ENCODE peak calls at places on chromosomes 5 and 9, in eight cellular contexts. X is HT-29; M is AG04449; H is right cardiac atrium; V is cardiac muscle cell; C is SW480; Z is transverse colon; R is activated CD4-positive, CD25-positive, alpha-beta regulatory T cell. N is an unnamed sample.

GRCh38 chr5:96942078-96942477 is 6.2 kb downstream of the LNPEP start:
- DNase-seq in Z (no peak), X (no peak), C (no peak), R (no peak), H (no peak), V (no peak), M (no peak), N (no peak)

GRCh38 chr9:137973829-137974416 is 96.3 kb downstream of the CACNA1B start:
- DNase-seq in Z (no peak), M (no peak), R (no peak), H (no peak), C (no peak), V (no peak), X (no peak), N (no peak)

GRCh38 chr9:722388-722980 is 119.0 kb upstream of the DMRT1 start:
- DNase-seq in Z (no peak), M (no peak), R (no peak), X (no peak), V (no peak), C (no peak), H (no peak), N (no peak)

GRCh38 chr5:102600964-102601363 is 102.2 kb upstream of the SLCO6A1 start:
- DNase-seq in H (no peak), X (no peak), V (peak), M (no peak), C (no peak), R (no peak), Z (no peak), N (no peak)

GRCh38 chr9:132108728-132109127 is 29.1 kb upstream of the MED27 start:
- DNase-seq in Z (no peak), V (no peak), M (no peak), H (no peak), R (no peak), C (no peak), X (no peak), N (no peak)

GRCh38 chr9:98168952-98169488 is 23.4 kb downstream of the CORO2A start:
- DNase-seq in C (peak), Z (peak), M (no peak), R (no peak), V (peak), H (peak), X (peak), N (peak)

GRCh38 chr9:135068776-135069415 is 18.6 kb upstream of the OLFM1 start:
- DNase-seq in R (no peak), Z (peak), C (no peak), X (no peak), M (no peak), V (no peak), H (no peak), N (no peak)

GRCh38 chr9:77421506-77422265 is 226.4 kb downstream of the GNA14 start:
- DNase-seq in R (no peak), Z (no peak), H (no peak), C (no peak), X (no peak), M (no peak), V (no peak), N (no peak)

GRCh38 chr5:79413112-79413511 is 100.8 kb downstream of the HOMER1 start:
- DNase-seq in X (no peak), H (no peak), M (no peak), C (no peak), V (peak), Z (no peak), R (no peak), N (no peak)

GRCh38 chr5:168818586-168818985 is 239.4 kb upstream of the PANK3 start:
- DNase-seq in M (no peak), C (no peak), H (peak), Z (no peak), R (no peak), X (no peak), V (no peak), N (no peak)

GRCh38 chr9:35164711-35165110 is 2.9 kb downstream of the UNC13B start:
- DNase-seq in Z (no peak), C (peak), R (no peak), V (peak), X (no peak), M (no peak), H (no peak), N (no peak)

GRCh38 chr5:115842952-115843351 is 1.2 kb downstream of the AP3S1 start:
- DNase-seq in Z (no peak), C (peak), V (no peak), M (no peak), H (no peak), X (peak), R (no peak), N (no peak)

GRCh38 chr9:93268551-93269314 is 84.8 kb downstream of the WNK2 start:
- DNase-seq in X (no peak), C (no peak), R (no peak), V (no peak), H (no peak), M (no peak), Z (peak), N (no peak)

GRCh38 chr5:132466453-132467291 is 23.9 kb downstream of the IRF1 start:
- DNase-seq in M (no peak), X (no peak), C (peak), Z (peak), R (no peak), H (no peak), V (peak), N (no peak)

GRCh38 chr9:114246558-114246957 is 76.3 kb upstream of the ORM1 start:
- DNase-seq in X (no peak), C (no peak), H (no peak), Z (no peak), M (no peak), R (no peak), V (no peak), N (no peak)

GRCh38 chr5:33317271-33317670 is 123.5 kb upstream of the TARS1 start:
- DNase-seq in C (no peak), H (no peak), X (no peak), M (no peak), R (no peak), Z (no peak), V (peak), N (no peak)

GRCh38 chr9:120528834-120529233 is 51.1 kb downstream of the CDK5RAP2 start:
- DNase-seq in V (no peak), H (no peak), C (no peak), R (no peak), Z (no peak), M (no peak), X (no peak), N (no peak)

GRCh38 chr5:181263633-181264032 is 2.7 kb upstream of the TRIM52 start:
- DNase-seq in V (no peak), H (no peak), X (no peak), Z (no peak), R (no peak), C (no peak), M (no peak), N (no peak)

GRCh38 chr9:22447607-22448305 is 1.1 kb downstream of the DMRTA1 start:
- DNase-seq in V (no peak), H (no peak), X (no peak), Z (no peak), M (no peak), R (no peak), C (no peak), N (no peak)

GRCh38 chr9:15885464-15885863 is 332.6 kb downstream of the CCDC171 start:
- DNase-seq in M (no peak), C (no peak), H (no peak), R (no peak), X (no peak), V (no peak), Z (no peak), N (no peak)

GRCh38 chr9:133252301-133252776 is 22.7 kb downstream of the ABO start:
- DNase-seq in H (peak), C (peak), V (no peak), Z (peak), M (no peak), R (no peak), X (peak), N (no peak)

GRCh38 chr5:150641006-150641570 is 628 bp downstream of the SYNPO start:
- DNase-seq in C (no peak), M (no peak), H (peak), R (no peak), X (no peak), Z (no peak), V (peak), N (no peak)

GRCh38 chr5:168076561-168076991 is 214.9 kb upstream of the WWC1 start:
- DNase-seq in R (no peak), C (peak), M (peak), H (peak), Z (no peak), X (peak), V (peak), N (peak)

GRCh38 chr5:169012471-169012870 is 288.5 kb downstream of the SLIT3 start:
- DNase-seq in M (no peak), R (no peak), H (no peak), V (no peak), C (no peak), X (no peak), Z (no peak), N (no peak)

GRCh38 chr5:42090162-42090561 is 165.1 kb downstream of the FBXO4 start:
- DNase-seq in C (no peak), R (no peak), H (no peak), V (no peak), Z (no peak), M (no peak), X (no peak), N (no peak)

GRCh38 chr9:4306066-4306787 is 6.4 kb upstream of the GLIS3 start:
- DNase-seq in R (no peak), Z (no peak), X (no peak), H (no peak), M (no peak), C (no peak), V (peak), N (no peak)

GRCh38 chr5:60023255-60023654 is 129.7 kb upstream of the PDE4D start:
- DNase-seq in V (no peak), M (peak), C (no peak), Z (no peak), R (no peak), H (no peak), X (no peak), N (no peak)

GRCh38 chr9:114552716-114553115 is 34.9 kb upstream of the ATP6V1G1 start:
- DNase-seq in X (no peak), C (no peak), V (no peak), Z (no peak), M (no peak), H (no peak), R (no peak), N (peak)

GRCh38 chr9:117555964-117556629 is 141.2 kb upstream of the ASTN2 start:
- DNase-seq in R (no peak), X (peak), C (peak), V (peak), Z (peak), M (no peak), H (peak), N (peak)

GRCh38 chr5:17379188-17379951 is 118.7 kb upstream of the TAF11L2 start:
- DNase-seq in R (no peak), M (no peak), H (no peak), Z (no peak), C (peak), V (peak), X (no peak), N (no peak)

GRCh38 chr5:13536921-13537320 is 407.6 kb downstream of the DNAH5 start:
- DNase-seq in V (no peak), C (no peak), Z (no peak), X (no peak), M (no peak), R (no peak), H (no peak), N (no peak)